ENCODE peak calls at places on chromosomes 12 and 14, in ten cellular contexts. J is breast epithelium; C is NCI-H2029 treated with DMSO at 0.1 percent for 48 hours; V is memory B cell; K is GM12892; P is fibroblast of lung; E is activated CD8-positive, alpha-beta T cell treated with anti-CD3 and anti-CD28 coated beads, Interleukin-2, amount 10 ng/mL, durations not matched to agents 7 days and 5 days; W is AG04450; B is posterior cingulate gyrus; X is stimulated activated CD4-positive, alpha-beta T cell treated with anti-CD3 and anti-CD28 coated beads, Interleukin-1b, Interleukin-23, amount 100 ng/mL, for 24 hours. Q is an unnamed sample.

GRCh38 chr14:24952851-24953666 is 96.9 kb downstream of the STXBP6 start:
- DNase-seq in J (no peak), C (peak; percentile 96), V (no peak), K (no peak), P (no peak), E (no peak), W (no peak), B (peak; percentile 15), X (no peak), Q (no peak)

GRCh38 chr12:74963304-74963703 is 246.3 kb downstream of the KCNC2 start:
- DNase-seq in J (no peak), C (no peak), V (no peak), K (no peak), P (no peak), E (no peak), W (no peak), B (no peak), X (no peak), Q (no peak)

GRCh38 chr12:12524128-12524527 is 38.5 kb downstream of the DUSP16 start:
- DNase-seq in J (no peak), C (no peak), V (no peak), K (no peak), P (no peak), E (no peak), W (no peak), B (no peak), X (no peak), Q (no peak)

GRCh38 chr14:32939254-32940065 is 781 bp downstream of the NPAS3 start:
- DNase-seq in J (peak; percentile 75), C (peak; percentile 97), V (no peak), K (no peak), P (peak; percentile 86), E (no peak), W (no peak), B (peak; percentile 72), X (no peak), Q (no peak)

GRCh38 chr12:53102883-53103807 is at the start of gene SOAT2:
- DNase-seq in J (no peak), C (no peak), V (no peak), K (no peak), P (no peak), E (peak; percentile 87), W (no peak), B (no peak), X (no peak), Q (peak; percentile 44)

GRCh38 chr14:103562135-103562384 is 397 bp downstream of the BAG5 start:
- DNase-seq in J (no peak), C (no peak), V (no peak), K (no peak), P (no peak), E (no peak), W (no peak), B (no peak), X (no peak), Q (no peak)

GRCh38 chr14:32121948-32122347 is 44.8 kb downstream of the ARHGAP5 start:
- DNase-seq in J (no peak), C (no peak), V (no peak), K (no peak), P (peak; percentile 35), E (no peak), W (no peak), B (no peak), X (no peak), Q (no peak)

GRCh38 chr12:120980800-120981368 is 2.5 kb downstream of the HNF1A start:
- DNase-seq in J (no peak), C (no peak), V (no peak), K (no peak), P (no peak), E (no peak), W (no peak), B (no peak), X (no peak), Q (no peak)

GRCh38 chr12:46964496-46965098 is 114.8 kb upstream of the PCED1B start:
- DNase-seq in J (no peak), C (no peak), V (no peak), K (no peak), P (peak; percentile 88), E (no peak), W (peak; percentile 23), B (no peak), X (no peak), Q (no peak)

Q was measured in GM12864.